ENCODE peak calls at places on chromosome 15, in four cellular contexts. One of them, this sample, is unnamed.

GRCh38 chr15:75058127-75058905 is 34.9 kb downstream of the PPCDC start:
- DNase-seq in SK-N-SH: no peak
- DNase-seq in K562: no peak
- DNase-seq in H1: no peak
- DNase-seq in this sample: no peak

GRCh38 chr15:88476635-88477038 is 9.1 kb downstream of the MRPS11 start:
- DNase-seq in SK-N-SH: peak
- DNase-seq in K562: peak
- DNase-seq in H1: no peak
- DNase-seq in this sample: peak

GRCh38 chr15:86611392-86612040 is 531.8 kb downstream of the AGBL1 start:
- DNase-seq in SK-N-SH: no peak
- DNase-seq in K562: no peak
- DNase-seq in H1: no peak
- DNase-seq in this sample: no peak

GRCh38 chr15:56383011-56383410 is 17.8 kb downstream of the TEX9 start:
- DNase-seq in SK-N-SH: no peak
- DNase-seq in K562: no peak
- DNase-seq in H1: no peak
- DNase-seq in this sample: no peak

GRCh38 chr15:66112388-66112787 is 141.2 kb downstream of the MEGF11 start:
- DNase-seq in SK-N-SH: no peak
- DNase-seq in K562: no peak
- DNase-seq in H1: no peak
- DNase-seq in this sample: no peak

GRCh38 chr15:66496951-66497501 is 536 bp downstream of the SNAPC5 start:
- DNase-seq in SK-N-SH: no peak
- DNase-seq in K562: peak
- DNase-seq in H1: no peak
- DNase-seq in this sample: no peak

GRCh38 chr15:96327155-96327741 is 3.3 kb upstream of the NR2F2 start:
- DNase-seq in SK-N-SH: peak
- DNase-seq in K562: peak
- DNase-seq in H1: no peak
- DNase-seq in this sample: no peak

GRCh38 chr15:44584162-44584749 is 47.3 kb downstream of the EIF3J start:
- DNase-seq in SK-N-SH: peak
- DNase-seq in K562: no peak
- DNase-seq in H1: peak
- DNase-seq in this sample: peak

GRCh38 chr15:40926659-40927496 is 2.3 kb upstream of the DLL4 start:
- DNase-seq in SK-N-SH: no peak
- DNase-seq in K562: no peak
- DNase-seq in H1: no peak
- DNase-seq in this sample: no peak

GRCh38 chr15:90099868-90100854 is 2.1 kb downstream of the IDH2 start:
- DNase-seq in SK-N-SH: no peak
- DNase-seq in K562: no peak
- DNase-seq in H1: no peak
- DNase-seq in this sample: no peak

GRCh38 chr15:51577907-51578306 is 44.7 kb downstream of the DMXL2 start:
- DNase-seq in SK-N-SH: no peak
- DNase-seq in K562: no peak
- DNase-seq in H1: no peak
- DNase-seq in this sample: no peak

GRCh38 chr15:65275104-65275727 is 11.5 kb downstream of the PARP16 start:
- DNase-seq in SK-N-SH: no peak
- DNase-seq in K562: no peak
- DNase-seq in H1: no peak
- DNase-seq in this sample: no peak

GRCh38 chr15:101664303-101664913 is 12.2 kb upstream of the TM2D3 start:
- DNase-seq in SK-N-SH: no peak
- DNase-seq in K562: peak
- DNase-seq in H1: no peak
- DNase-seq in this sample: no peak
- TF ChIP-seq TEAD4 in SK-N-SH: no peak
- TF ChIP-seq TEAD4 in K562: no peak
- TF ChIP-seq TEAD4 in H1: no peak
- TF ChIP-seq TEAD4 in this sample: no peak

DNA sequence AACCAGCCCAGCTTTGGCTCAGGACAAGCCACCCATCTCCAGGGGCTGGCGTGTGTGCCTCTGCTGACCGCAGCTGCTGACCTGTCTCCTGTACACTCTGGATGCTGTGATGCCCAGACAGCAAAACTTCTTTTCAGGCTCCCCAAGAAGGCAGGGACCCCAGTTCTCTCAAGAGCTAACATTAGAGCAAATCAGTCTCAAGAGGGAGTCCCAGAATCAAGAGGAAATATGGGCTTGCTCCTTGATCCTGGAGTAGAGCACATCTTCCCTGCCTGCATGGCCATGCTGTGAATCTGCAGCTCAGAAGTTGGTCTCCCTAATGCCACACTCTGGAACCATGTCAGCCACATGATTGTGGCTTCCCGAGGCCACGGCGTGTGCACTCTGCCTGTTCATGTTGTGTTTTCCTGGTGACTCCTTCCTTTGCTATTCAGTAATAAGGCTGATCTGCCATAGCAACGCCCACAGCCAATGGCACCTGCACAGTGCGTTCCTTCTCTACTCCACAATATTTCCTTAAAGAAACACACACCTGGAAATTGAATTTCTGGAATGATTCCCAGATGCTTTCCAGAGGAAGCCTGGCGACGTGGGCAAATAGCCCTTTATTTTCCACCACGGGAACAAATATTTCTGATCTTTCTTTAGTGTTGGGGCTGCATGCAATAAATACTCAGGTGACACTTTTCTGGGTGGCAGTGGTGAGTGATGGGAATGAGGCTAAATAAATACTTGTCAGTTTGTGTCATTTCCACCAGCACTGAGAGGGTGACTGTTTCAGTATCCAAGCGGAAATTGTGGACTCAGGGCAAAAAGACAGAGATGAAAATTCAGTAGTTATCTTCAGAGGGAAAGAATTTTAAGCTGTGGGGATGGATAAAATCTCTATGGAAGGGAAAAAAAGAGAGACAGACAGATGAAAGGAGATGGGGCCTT is 21.9 kb upstream of the THSD4 start:
- DNase-seq in SK-N-SH: no peak
- DNase-seq in K562: no peak
- DNase-seq in H1: peak
- DNase-seq in this sample: no peak
- TF ChIP-seq TEAD4 in SK-N-SH: no peak
- TF ChIP-seq TEAD4 in K562: no peak
- TF ChIP-seq TEAD4 in H1: no peak
- TF ChIP-seq TEAD4 in this sample: no peak

DNA sequence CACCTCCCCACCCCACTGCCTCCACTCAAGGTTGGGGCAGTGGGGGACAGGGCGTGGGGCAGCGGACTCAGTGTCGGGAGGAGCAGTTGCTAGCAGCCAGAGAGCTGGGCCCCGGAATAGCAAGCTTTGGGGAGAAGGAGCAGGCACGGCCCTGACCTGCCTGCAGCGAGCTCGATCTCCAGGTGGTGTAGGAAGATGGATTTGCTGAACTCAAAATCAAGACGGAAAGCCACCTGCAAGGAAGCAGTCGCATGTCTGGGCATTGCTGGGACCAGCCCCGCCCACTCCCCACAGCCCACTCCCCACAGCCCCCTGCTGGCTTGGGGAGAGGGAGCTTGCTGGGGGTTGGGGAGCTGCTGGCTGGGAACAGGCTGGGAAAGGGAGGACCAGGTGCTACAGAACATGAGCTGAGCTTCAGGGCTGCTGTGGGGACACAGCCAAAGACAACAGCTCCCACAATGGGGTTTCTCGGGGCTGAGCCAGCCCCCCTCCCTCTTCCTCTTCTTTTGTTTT is 38.0 kb downstream of the FEM1B start:
- DNase-seq in SK-N-SH: no peak
- DNase-seq in K562: no peak
- DNase-seq in H1: peak
- DNase-seq in this sample: peak
- TF ChIP-seq TEAD4 in SK-N-SH: no peak
- TF ChIP-seq TEAD4 in K562: no peak
- TF ChIP-seq TEAD4 in H1: no peak
- TF ChIP-seq TEAD4 in this sample: no peak

GRCh38 chr15:73922186-73923151 is 3.8 kb upstream of the LOXL1 start:
- DNase-seq in SK-N-SH: no peak
- DNase-seq in K562: no peak
- DNase-seq in H1: peak
- DNase-seq in this sample: peak

GRCh38 chr15:73923488-73924164 is 2.6 kb upstream of the LOXL1 start:
- DNase-seq in SK-N-SH: no peak
- DNase-seq in K562: no peak
- DNase-seq in H1: no peak
- DNase-seq in this sample: no peak

GRCh38 chr15:73923156-73923487 is 3.1 kb upstream of the LOXL1 start:
- DNase-seq in SK-N-SH: no peak
- DNase-seq in K562: no peak
- DNase-seq in H1: no peak
- DNase-seq in this sample: no peak

GRCh38 chr15:73926191-73927002 is at the start of gene LOXL1:
- DNase-seq in SK-N-SH: no peak
- DNase-seq in K562: peak
- DNase-seq in H1: peak
- DNase-seq in this sample: peak

DNA sequence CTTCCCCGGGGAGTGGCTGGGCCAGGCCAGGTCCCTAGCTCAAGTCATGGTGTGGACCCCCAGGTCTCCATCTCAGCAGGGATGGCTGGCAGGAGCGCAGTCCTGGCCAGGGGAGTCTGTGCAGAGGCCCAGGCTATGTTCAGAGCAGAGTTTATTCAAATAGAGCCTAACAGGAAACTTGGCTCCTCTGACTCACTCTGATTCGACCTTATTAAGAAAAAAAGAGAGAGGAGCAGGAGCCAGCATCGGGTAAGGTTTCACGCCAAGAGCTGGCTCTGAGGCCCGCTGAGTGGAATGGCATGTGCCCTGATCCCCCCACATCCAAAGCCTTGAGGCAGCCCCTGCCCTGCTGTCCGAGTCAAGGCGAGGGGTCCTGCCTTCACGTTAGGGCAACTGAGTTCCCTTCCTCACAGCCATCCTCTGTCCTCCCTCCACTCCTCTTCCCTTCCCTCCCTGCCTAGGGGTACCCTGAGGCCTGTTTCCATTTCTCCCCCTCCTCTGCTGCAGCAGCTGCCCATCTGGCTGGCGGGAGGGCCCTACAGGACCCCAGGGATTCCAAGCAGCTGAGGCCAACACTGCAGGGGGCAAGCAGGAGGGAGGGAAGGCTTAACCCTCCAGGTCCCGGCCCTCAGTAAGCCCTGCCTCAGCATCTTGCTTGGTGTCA is 1.9 kb upstream of the LOXL1 start:
- DNase-seq in SK-N-SH: no peak
- DNase-seq in K562: no peak
- DNase-seq in H1: peak
- DNase-seq in this sample: no peak
- TF ChIP-seq TEAD4 in SK-N-SH: peak
- TF ChIP-seq TEAD4 in K562: no peak
- TF ChIP-seq TEAD4 in H1: peak
- TF ChIP-seq TEAD4 in this sample: no peak

This sample was measured in WTC11.